ENCODE peak calls at places on chromosomes 12 and 14, in five cellular contexts. One of them, this sample, is unnamed.

GRCh38 chr12:74254784-74255183 is 282.9 kb upstream of the ATXN7L3B start:
- DNase-seq in stimulated activated CD4-positive, alpha-beta T cell treated with anti-CD3 and anti-CD28 coated beads, Interleukin-4, amount 100 ng/mL, for 48 hours: no peak
- DNase-seq in activated T-helper 1 cell treated with anti-CD3 and anti-CD28 coated beads, Interleukin-12 subunit alpha, Interleukin-12 subunit beta, Interleukin-2, Interleukin-4 antibody, amounts not matched to agents 30 ng/mL and 10 ng/mL and 1 ng/mL, durations not matched to agents 14 hours and 24 hours and 36 hours: no peak
- DNase-seq in mesothelial cell of epicardium: no peak
- DNase-seq in hypothalamus: no peak
- DNase-seq in this sample: no peak

GRCh38 chr12:30450872-30451271 is 244.8 kb downstream of the IPO8 start:
- DNase-seq in stimulated activated CD4-positive, alpha-beta T cell treated with anti-CD3 and anti-CD28 coated beads, Interleukin-4, amount 100 ng/mL, for 48 hours: no peak
- DNase-seq in activated T-helper 1 cell treated with anti-CD3 and anti-CD28 coated beads, Interleukin-12 subunit alpha, Interleukin-12 subunit beta, Interleukin-2, Interleukin-4 antibody, amounts not matched to agents 30 ng/mL and 10 ng/mL and 1 ng/mL, durations not matched to agents 14 hours and 24 hours and 36 hours: no peak
- DNase-seq in mesothelial cell of epicardium: no peak
- DNase-seq in hypothalamus: no peak
- DNase-seq in this sample: no peak

GRCh38 chr14:61388173-61388975 is 67.0 kb downstream of the PRKCH start:
- DNase-seq in stimulated activated CD4-positive, alpha-beta T cell treated with anti-CD3 and anti-CD28 coated beads, Interleukin-4, amount 100 ng/mL, for 48 hours: peak
- DNase-seq in activated T-helper 1 cell treated with anti-CD3 and anti-CD28 coated beads, Interleukin-12 subunit alpha, Interleukin-12 subunit beta, Interleukin-2, Interleukin-4 antibody, amounts not matched to agents 30 ng/mL and 10 ng/mL and 1 ng/mL, durations not matched to agents 14 hours and 24 hours and 36 hours: no peak
- DNase-seq in mesothelial cell of epicardium: no peak
- DNase-seq in hypothalamus: no peak
- DNase-seq in this sample: no peak

GRCh38 chr14:77909911-77910310 is 110.0 kb downstream of the ADCK1 start:
- DNase-seq in stimulated activated CD4-positive, alpha-beta T cell treated with anti-CD3 and anti-CD28 coated beads, Interleukin-4, amount 100 ng/mL, for 48 hours: no peak
- DNase-seq in activated T-helper 1 cell treated with anti-CD3 and anti-CD28 coated beads, Interleukin-12 subunit alpha, Interleukin-12 subunit beta, Interleukin-2, Interleukin-4 antibody, amounts not matched to agents 30 ng/mL and 10 ng/mL and 1 ng/mL, durations not matched to agents 14 hours and 24 hours and 36 hours: no peak
- DNase-seq in mesothelial cell of epicardium: no peak
- DNase-seq in hypothalamus: peak
- DNase-seq in this sample: no peak

GRCh38 chr12:122058750-122059149 is 19.8 kb upstream of the MLXIP start:
- DNase-seq in stimulated activated CD4-positive, alpha-beta T cell treated with anti-CD3 and anti-CD28 coated beads, Interleukin-4, amount 100 ng/mL, for 48 hours: no peak
- DNase-seq in activated T-helper 1 cell treated with anti-CD3 and anti-CD28 coated beads, Interleukin-12 subunit alpha, Interleukin-12 subunit beta, Interleukin-2, Interleukin-4 antibody, amounts not matched to agents 30 ng/mL and 10 ng/mL and 1 ng/mL, durations not matched to agents 14 hours and 24 hours and 36 hours: no peak
- DNase-seq in mesothelial cell of epicardium: no peak
- DNase-seq in hypothalamus: no peak
- DNase-seq in this sample: no peak

GRCh38 chr12:106711316-106711715 is 63.2 kb upstream of the RIC8B start:
- DNase-seq in stimulated activated CD4-positive, alpha-beta T cell treated with anti-CD3 and anti-CD28 coated beads, Interleukin-4, amount 100 ng/mL, for 48 hours: no peak
- DNase-seq in activated T-helper 1 cell treated with anti-CD3 and anti-CD28 coated beads, Interleukin-12 subunit alpha, Interleukin-12 subunit beta, Interleukin-2, Interleukin-4 antibody, amounts not matched to agents 30 ng/mL and 10 ng/mL and 1 ng/mL, durations not matched to agents 14 hours and 24 hours and 36 hours: no peak
- DNase-seq in mesothelial cell of epicardium: no peak
- DNase-seq in hypothalamus: no peak
- DNase-seq in this sample: no peak

GRCh38 chr12:22046090-22046967 is at the start of gene CMAS:
- DNase-seq in stimulated activated CD4-positive, alpha-beta T cell treated with anti-CD3 and anti-CD28 coated beads, Interleukin-4, amount 100 ng/mL, for 48 hours: peak
- DNase-seq in activated T-helper 1 cell treated with anti-CD3 and anti-CD28 coated beads, Interleukin-12 subunit alpha, Interleukin-12 subunit beta, Interleukin-2, Interleukin-4 antibody, amounts not matched to agents 30 ng/mL and 10 ng/mL and 1 ng/mL, durations not matched to agents 14 hours and 24 hours and 36 hours: peak
- DNase-seq in mesothelial cell of epicardium: peak
- DNase-seq in hypothalamus: peak
- DNase-seq in this sample: peak

GRCh38 chr14:89325299-89325883 is 91.6 kb downstream of the FOXN3 start:
- DNase-seq in stimulated activated CD4-positive, alpha-beta T cell treated with anti-CD3 and anti-CD28 coated beads, Interleukin-4, amount 100 ng/mL, for 48 hours: no peak
- DNase-seq in activated T-helper 1 cell treated with anti-CD3 and anti-CD28 coated beads, Interleukin-12 subunit alpha, Interleukin-12 subunit beta, Interleukin-2, Interleukin-4 antibody, amounts not matched to agents 30 ng/mL and 10 ng/mL and 1 ng/mL, durations not matched to agents 14 hours and 24 hours and 36 hours: no peak
- DNase-seq in mesothelial cell of epicardium: no peak
- DNase-seq in hypothalamus: no peak
- DNase-seq in this sample: no peak

GRCh38 chr14:32073537-32074189 is 3.4 kb upstream of the ARHGAP5 start:
- DNase-seq in stimulated activated CD4-positive, alpha-beta T cell treated with anti-CD3 and anti-CD28 coated beads, Interleukin-4, amount 100 ng/mL, for 48 hours: no peak
- DNase-seq in activated T-helper 1 cell treated with anti-CD3 and anti-CD28 coated beads, Interleukin-12 subunit alpha, Interleukin-12 subunit beta, Interleukin-2, Interleukin-4 antibody, amounts not matched to agents 30 ng/mL and 10 ng/mL and 1 ng/mL, durations not matched to agents 14 hours and 24 hours and 36 hours: peak
- DNase-seq in mesothelial cell of epicardium: no peak
- DNase-seq in hypothalamus: peak
- DNase-seq in this sample: no peak

GRCh38 chr14:93319494-93319893 is 13.3 kb downstream of the BTBD7 start:
- DNase-seq in stimulated activated CD4-positive, alpha-beta T cell treated with anti-CD3 and anti-CD28 coated beads, Interleukin-4, amount 100 ng/mL, for 48 hours: no peak
- DNase-seq in activated T-helper 1 cell treated with anti-CD3 and anti-CD28 coated beads, Interleukin-12 subunit alpha, Interleukin-12 subunit beta, Interleukin-2, Interleukin-4 antibody, amounts not matched to agents 30 ng/mL and 10 ng/mL and 1 ng/mL, durations not matched to agents 14 hours and 24 hours and 36 hours: no peak
- DNase-seq in mesothelial cell of epicardium: no peak
- DNase-seq in hypothalamus: no peak
- DNase-seq in this sample: no peak